ENCODE peak calls at places on chromosomes 2 and 18, in ten cellular contexts. U, O, M, A, K, N, V, Z, J and F are unnamed samples.
A peak's percentile ranks its signal among the peaks of the same experiment; 100 is the strongest.

GRCh38 chr18:78406743-78407455 is 572.7 kb upstream of the SALL3 start:
- DNase-seq in U (no peak), J (peak; percentile 86), K (peak; percentile 40), O (peak; percentile 17), A (no peak), Z (no peak), V (no peak), M (no peak), N (no peak), F (no peak)

GRCh38 chr2:85132392-85132791 is 800 bp upstream of the TCF7L1 start:
- DNase-seq in Z (no peak), V (no peak), O (no peak), K (no peak), M (no peak), A (peak; percentile 54), J (no peak), N (peak; percentile 27), U (no peak), F (no peak)

GRCh38 chr2:36667931-36668330 is 28.6 kb upstream of the VIT start:
- DNase-seq in V (no peak), O (no peak), N (no peak), M (no peak), K (no peak), U (no peak), A (no peak), Z (no peak), J (no peak), F (no peak)

GRCh38 chr2:41038408-41038807 is 586.5 kb upstream of the SLC8A1 start:
- DNase-seq in Z (no peak), U (no peak), O (no peak), K (no peak), N (no peak), M (no peak), A (no peak), J (no peak), V (no peak), F (no peak)

GRCh38 chr2:173943738-173944137 is 21.4 kb downstream of the SP3 start:
- DNase-seq in K (no peak), J (no peak), Z (no peak), M (no peak), N (no peak), O (no peak), U (no peak), V (no peak), A (no peak), F (no peak)

GRCh38 chr2:182101263-182101662 is 115.6 kb downstream of the PPP1R1C start:
- DNase-seq in V (no peak), M (peak; percentile 28), Z (no peak), K (no peak), U (peak; percentile 13), N (no peak), O (no peak), J (no peak), A (no peak), F (no peak)

GRCh38 chr2:207711750-207712487 is 479 bp downstream of the CCNYL1 start:
- DNase-seq in U (no peak), O (peak; percentile 70), K (peak; percentile 58), M (peak; percentile 25), J (peak; percentile 68), Z (no peak), N (peak; percentile 76), A (peak; percentile 61), V (peak; percentile 77), F (peak; percentile 10)

GRCh38 chr2:188303363-188304031 is 11.8 kb downstream of the GULP1 start:
- DNase-seq in K (no peak), A (no peak), M (no peak), Z (no peak), O (no peak), N (no peak), J (no peak), V (no peak), U (no peak), F (no peak)

GRCh38 chr2:69789762-69790600 is 39.5 kb upstream of the GMCL1 start:
- DNase-seq in A (no peak), Z (no peak), V (no peak), U (no peak), K (no peak), J (no peak), O (no peak), M (no peak), N (no peak), F (no peak)

DNA sequence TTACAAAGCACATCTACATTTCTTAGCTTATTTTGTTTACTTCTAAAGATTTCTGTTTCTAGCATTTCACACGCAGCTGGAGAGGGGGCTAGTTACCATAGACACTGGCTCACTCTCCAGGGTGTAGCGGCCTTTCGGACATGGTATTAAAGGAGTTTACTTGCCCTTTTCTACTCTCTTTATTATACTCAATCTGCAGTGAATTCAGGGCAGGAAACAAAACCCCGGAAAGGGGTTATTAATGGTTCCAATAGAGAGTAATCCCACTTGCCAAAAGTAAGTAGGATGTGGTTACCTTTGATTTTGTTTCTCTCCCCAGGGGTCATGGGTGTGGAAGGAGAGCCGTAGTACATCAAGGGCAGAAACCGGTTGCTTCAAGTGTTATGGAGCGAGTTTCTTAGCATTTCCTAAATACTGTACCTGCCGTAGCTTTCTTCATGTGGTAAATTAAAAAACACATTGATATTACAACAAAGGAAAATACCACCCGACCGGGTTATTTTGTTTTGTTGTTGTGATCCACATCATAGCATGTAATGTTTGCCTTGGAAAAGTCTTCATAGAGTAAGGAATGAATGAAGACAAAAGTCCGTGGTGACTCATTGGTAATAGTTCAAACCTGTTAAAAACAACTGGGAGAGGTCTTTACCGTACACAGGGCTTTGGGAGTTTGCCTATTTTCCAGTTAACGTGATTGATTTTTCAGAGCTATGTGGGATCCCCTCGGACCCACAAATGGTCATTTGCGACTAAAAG is 71.4 kb downstream of the SLC4A3 start:
- DNase-seq in K (no peak), U (no peak), M (no peak), V (no peak), A (no peak), O (no peak), Z (no peak), J (no peak), N (no peak), F (no peak)
- TF ChIP-seq EP300 in K (no peak), U (no peak), M (no peak), V (no peak), A (no peak), O (no peak), Z (no peak), J (no peak), N (no peak), F (no peak)

GRCh38 chr2:28392297-28393114 is at the start of gene FOSL2:
- DNase-seq in J (peak; percentile 96), U (peak; percentile 100), K (peak; percentile 97), Z (peak; percentile 86), N (peak; percentile 98), O (peak; percentile 97), A (peak; percentile 96), V (peak; percentile 99), M (peak; percentile 92), F (peak; percentile 98)

GRCh38 chr2:28390857-28391563 is 1.6 kb upstream of the FOSL2 start:
- DNase-seq in K (peak; percentile 78), O (peak; percentile 88), V (peak; percentile 96), M (peak; percentile 26), Z (peak; percentile 77), U (no peak), A (peak; percentile 95), J (peak; percentile 81), N (peak; percentile 84), F (peak; percentile 82)

GRCh38 chr2:28391564-28392296 is 928 bp upstream of the FOSL2 start:
- DNase-seq in J (peak; percentile 93), N (peak; percentile 91), V (peak; percentile 98), A (peak; percentile 94), U (peak; percentile 72), Z (peak; percentile 69), O (peak; percentile 98), K (peak; percentile 96), M (peak; percentile 41), F (peak; percentile 95)

GRCh38 chr2:28389399-28390240 is 3.0 kb upstream of the FOSL2 start:
- DNase-seq in V (peak; percentile 54), Z (no peak), M (peak; percentile 24), O (no peak), A (no peak), J (no peak), K (no peak), N (peak; percentile 89), U (no peak), F (no peak)

DNA sequence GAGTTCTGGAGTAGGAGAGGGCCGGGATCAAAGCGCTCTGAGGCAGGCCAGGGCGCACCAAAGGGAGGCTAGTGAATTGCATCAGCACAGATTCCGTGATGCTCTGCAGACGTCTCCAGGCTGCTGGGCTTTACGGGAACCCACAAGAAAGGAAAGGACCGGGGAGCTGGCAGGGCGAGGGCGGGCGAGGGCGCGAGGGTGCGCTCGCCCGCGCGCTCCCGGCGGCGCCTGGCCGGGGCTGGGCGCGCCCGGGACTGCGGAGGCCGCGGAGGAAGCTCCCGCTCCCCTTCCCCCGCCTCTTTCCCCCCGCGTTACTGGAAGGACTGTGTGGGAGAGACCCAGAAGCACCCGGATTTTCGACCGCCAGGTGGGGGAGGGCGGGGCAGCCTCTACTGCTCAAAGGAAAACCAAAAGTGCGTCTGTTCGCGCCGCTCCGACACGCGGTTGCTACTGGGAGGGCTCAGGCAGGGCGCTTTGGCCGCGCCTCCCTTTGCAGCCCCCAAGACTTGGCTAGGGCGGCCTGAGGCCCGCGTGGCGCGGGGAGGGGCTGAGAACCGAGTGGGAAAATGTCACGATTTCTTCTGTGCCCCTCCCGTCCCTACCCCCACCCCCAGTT is 2.3 kb upstream of the FOSL2 start:
- DNase-seq in A (peak; percentile 97), M (peak; percentile 74), O (peak; percentile 90), N (peak; percentile 91), K (peak; percentile 93), U (peak; percentile 63), J (peak; percentile 92), Z (peak; percentile 82), V (peak; percentile 97), F (peak; percentile 81)
- TF ChIP-seq CTCF in A (no peak), M (no peak), O (peak; percentile 61), N (no peak), K (no peak), U (no peak), J (no peak), Z (no peak), V (no peak), F (no peak)

DNA sequence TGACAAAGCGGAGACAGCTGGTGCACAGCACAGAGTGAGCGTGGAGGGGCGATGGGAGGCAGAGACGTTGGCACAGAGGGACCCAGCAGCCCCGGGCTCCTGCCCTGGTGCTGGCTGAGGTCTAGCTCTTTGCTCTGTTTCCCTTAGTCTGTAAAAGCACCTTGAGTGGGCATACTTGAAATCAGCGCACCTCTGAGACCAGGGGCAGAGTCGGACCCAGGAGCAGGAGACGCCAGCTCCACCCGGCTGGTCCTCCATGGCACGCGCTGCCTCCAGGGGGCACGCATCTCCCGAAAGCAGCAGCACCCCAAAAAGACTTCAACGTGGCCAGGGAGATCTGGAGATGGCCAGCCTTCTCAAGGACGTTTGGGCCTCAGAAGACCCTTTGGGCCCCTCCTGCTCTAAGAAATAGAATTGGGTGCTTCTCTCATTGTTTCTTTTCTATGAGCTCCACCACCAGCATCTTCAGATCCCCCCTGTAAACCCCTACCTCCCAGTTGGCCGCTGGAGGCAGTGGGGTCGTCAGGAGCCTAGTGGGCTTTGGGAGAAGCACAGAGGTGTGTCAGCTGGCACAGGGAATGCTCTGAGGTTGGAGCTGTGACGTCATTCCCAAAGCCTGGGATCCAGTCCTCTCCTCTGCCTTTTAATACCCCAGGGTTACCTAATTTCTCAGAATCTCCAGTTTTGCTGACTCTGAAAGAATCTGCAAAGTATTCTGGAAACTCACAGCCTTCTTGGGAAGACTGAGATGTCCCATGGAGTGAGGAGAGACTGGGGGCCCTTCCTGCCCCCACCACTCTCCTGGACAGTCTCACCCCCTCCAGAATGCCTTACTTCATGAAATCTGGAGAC is 58.9 kb downstream of the CIB4 start:
- DNase-seq in Z (no peak), A (peak; percentile 17), V (peak; percentile 44), K (peak; percentile 14), O (no peak), M (no peak), N (peak; percentile 25), J (no peak), U (no peak), F (no peak)
- H3K27me3 ChIP-seq in Z (no peaks in the 10 kb centered on the region), A (no peaks in the 10 kb centered on the region), V (peaks cover 24% of the 10 kb centered on the region), K (no peaks in the 10 kb centered on the region), O (peaks cover 19% of the 10 kb centered on the region), M (peaks cover 93% of the 10 kb centered on the region), N (peaks cover 59% of the 10 kb centered on the region), J (peaks cover 73% of the 10 kb centered on the region), U (peaks cover 25% of the 10 kb centered on the region), F (no peaks in the 10 kb centered on the region)

GRCh38 chr18:70359071-70359470 is 70.2 kb downstream of the SOCS6 start:
- DNase-seq in V (no peak), K (no peak), A (no peak), Z (no peak), U (no peak), M (no peak), O (no peak), J (no peak), N (no peak), F (no peak)
- TF ChIP-seq EP300 in V (no peak), K (no peak), A (no peak), Z (no peak), U (no peak), M (no peak), O (no peak), J (no peak), N (no peak), F (no peak)